ENCODE peak calls at places on chromosomes 2 and 18, in nine cellular contexts. N, Z, M, R, H, B, Y, D and P are unnamed samples.

GRCh38 chr2:215437614-215438013 is 1.7 kb upstream of the FN1 start:
- DNase-seq in N (no peak), Z (no peak), M (no peak), R (no peak), H (no peak), B (no peak), Y (no peak), D (no peak), P (no peak)

GRCh38 chr2:198383392-198383791 is 579.0 kb downstream of the PLCL1 start:
- DNase-seq in N (no peak), Z (no peak), M (no peak), R (no peak), H (no peak), B (no peak), Y (no peak), D (no peak), P (no peak)

GRCh38 chr2:183474912-183475695 is 350.9 kb downstream of the NUP35 start:
- DNase-seq in N (no peak), Z (no peak), M (no peak), R (no peak), H (no peak), B (no peak), Y (peak; percentile 8), D (no peak), P (no peak)

GRCh38 chr2:170930132-170931109 is 1.4 kb downstream of the GORASP2 start:
- DNase-seq in N (no peak), Z (peak; percentile 84), M (peak; percentile 64), R (no peak), H (no peak), B (no peak), Y (no peak), D (peak; percentile 50), P (peak; percentile 57)

GRCh38 chr2:9095690-9096089 is 92.2 kb upstream of the MBOAT2 start:
- DNase-seq in N (peak; percentile 84), Z (no peak), M (no peak), R (peak; percentile 71), H (peak; percentile 67), B (no peak), Y (no peak), D (peak; percentile 82), P (no peak)

GRCh38 chr2:105781274-105781673 is 36.6 kb downstream of the NCK2 start:
- DNase-seq in N (no peak), Z (no peak), M (no peak), R (no peak), H (no peak), B (no peak), Y (no peak), D (no peak), P (no peak)

GRCh38 chr2:101619191-101619591 is 78.3 kb upstream of the MAP4K4 start:
- DNase-seq in N (peak; percentile 69), Z (no peak), M (no peak), R (peak; percentile 77), H (no peak), B (peak; percentile 78), Y (no peak), D (no peak), P (no peak)

GRCh38 chr2:241702155-241702404 is 241 bp downstream of the ING5 start:
- DNase-seq in N (no peak), Z (peak; percentile 77), M (peak; percentile 73), R (no peak), H (no peak), B (no peak), Y (no peak), D (no peak), P (peak; percentile 86)

GRCh38 chr2:181399046-181399445 is 58.1 kb upstream of the ITGA4 start:
- DNase-seq in N (no peak), Z (peak; percentile 33), M (no peak), R (no peak), H (no peak), B (no peak), Y (no peak), D (no peak), P (peak; percentile 45)

GRCh38 chr2:181077128-181077709 is 96.8 kb downstream of the UBE2E3 start:
- DNase-seq in N (no peak), Z (peak; percentile 72), M (peak; percentile 74), R (no peak), H (no peak), B (no peak), Y (peak; percentile 30), D (peak; percentile 68), P (peak; percentile 17)

GRCh38 chr2:237585590-237586221 is 4.8 kb downstream of the RAB17 start:
- DNase-seq in N (no peak), Z (no peak), M (no peak), R (peak; percentile 37), H (no peak), B (no peak), Y (no peak), D (no peak), P (peak; percentile 46)

GRCh38 chr18:62325806-62326645 is 916 bp downstream of the TNFRSF11A start:
- DNase-seq in N (no peak), Z (no peak), M (peak; percentile 40), R (peak; percentile 57), H (no peak), B (no peak), Y (no peak), D (peak; percentile 59), P (no peak)

GRCh38 chr2:226333388-226333787 is 466.2 kb downstream of the IRS1 start:
- DNase-seq in N (no peak), Z (no peak), M (no peak), R (no peak), H (no peak), B (no peak), Y (no peak), D (no peak), P (no peak)

GRCh38 chr2:55047677-55048299 is 2.5 kb downstream of the RTN4 start:
- DNase-seq in N (no peak), Z (peak; percentile 44), M (peak; percentile 85), R (no peak), H (peak; percentile 22), B (no peak), Y (no peak), D (no peak), P (peak; percentile 35)

GRCh38 chr18:36511791-36512352 is 214.4 kb downstream of the FHOD3 start:
- DNase-seq in N (no peak), Z (no peak), M (peak; percentile 4), R (no peak), H (no peak), B (no peak), Y (no peak), D (no peak), P (no peak)

DNA sequence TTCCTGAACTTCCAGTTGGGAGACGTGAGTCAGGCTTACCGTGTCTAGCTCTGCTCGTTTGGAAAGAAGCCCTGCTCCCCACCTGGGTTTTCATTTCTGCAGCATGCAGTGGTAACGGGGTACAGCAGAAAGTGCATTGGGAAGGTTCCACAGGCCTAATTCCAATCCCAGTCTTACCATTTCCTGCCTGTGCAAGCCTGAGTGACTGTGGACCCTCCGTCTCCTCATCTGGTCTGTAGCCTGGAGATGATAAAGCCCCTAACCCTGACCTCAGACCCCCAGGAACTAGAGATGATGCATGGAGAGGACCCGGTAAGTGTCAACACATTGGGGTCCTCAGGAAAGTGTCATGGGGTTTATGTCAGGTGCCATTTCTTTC is 5.8 kb upstream of the PSD4 start:
- DNase-seq in N (peak; percentile 19), Z (no peak), M (no peak), R (no peak), H (no peak), B (no peak), Y (no peak), D (no peak), P (no peak)
- H3K4me3 ChIP-seq in N (no peak overlapping the region), Z (no peak overlapping the region), M (no peak overlapping the region), R (no peak overlapping the region), H (no peak overlapping the region), B (no peak overlapping the region), Y (no peak overlapping the region), D (no peak overlapping the region), P (no peak overlapping the region)

DNA sequence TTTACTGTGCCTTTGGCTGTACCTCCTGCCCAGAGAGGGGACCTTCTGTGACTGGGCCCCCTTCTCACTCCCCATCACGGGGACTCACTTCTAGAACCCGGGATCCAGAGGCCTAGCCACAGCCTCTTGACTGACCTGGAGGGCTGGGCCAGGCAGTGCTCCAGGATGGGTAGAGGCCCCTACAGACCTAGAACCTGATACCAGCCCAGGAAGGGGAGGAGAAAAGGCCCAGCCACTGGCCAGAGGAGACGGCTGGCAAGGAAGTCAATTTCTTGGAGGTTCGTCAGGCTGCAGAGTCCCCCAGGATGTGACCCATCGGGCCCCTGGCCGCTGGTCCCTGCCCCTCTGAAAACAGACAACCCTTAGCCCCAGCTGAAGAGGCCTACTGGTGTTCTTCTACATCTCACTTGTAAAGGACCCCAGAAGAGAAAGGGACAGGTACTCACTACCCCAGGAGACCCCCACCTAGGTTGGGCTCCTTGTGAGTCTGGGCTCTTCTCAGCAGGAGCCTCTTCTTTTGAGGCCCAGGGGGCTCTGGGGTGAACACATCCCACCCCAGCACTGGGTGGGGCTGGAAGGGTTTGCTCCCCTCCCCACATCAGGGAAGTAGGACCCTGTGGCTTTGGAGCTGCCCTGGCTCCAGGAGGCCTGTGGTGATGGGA is 86.0 kb downstream of the STPG4 start:
- DNase-seq in N (no peak), Z (no peak), M (no peak), R (no peak), H (no peak), B (no peak), Y (no peak), D (no peak), P (no peak)
- H3K4me1 ChIP-seq in N (peaks cover 98% of the 10 kb centered on the region), Z (peaks cover 20% of the 10 kb centered on the region), M (peaks cover 50% of the 10 kb centered on the region), R (peaks cover 6% of the 10 kb centered on the region), H (peaks cover 86% of the 10 kb centered on the region), B (peaks cover 93% of the 10 kb centered on the region), Y (peaks cover 16% of the 10 kb centered on the region), D (peaks cover 26% of the 10 kb centered on the region), P (peaks cover 47% of the 10 kb centered on the region)

DNA sequence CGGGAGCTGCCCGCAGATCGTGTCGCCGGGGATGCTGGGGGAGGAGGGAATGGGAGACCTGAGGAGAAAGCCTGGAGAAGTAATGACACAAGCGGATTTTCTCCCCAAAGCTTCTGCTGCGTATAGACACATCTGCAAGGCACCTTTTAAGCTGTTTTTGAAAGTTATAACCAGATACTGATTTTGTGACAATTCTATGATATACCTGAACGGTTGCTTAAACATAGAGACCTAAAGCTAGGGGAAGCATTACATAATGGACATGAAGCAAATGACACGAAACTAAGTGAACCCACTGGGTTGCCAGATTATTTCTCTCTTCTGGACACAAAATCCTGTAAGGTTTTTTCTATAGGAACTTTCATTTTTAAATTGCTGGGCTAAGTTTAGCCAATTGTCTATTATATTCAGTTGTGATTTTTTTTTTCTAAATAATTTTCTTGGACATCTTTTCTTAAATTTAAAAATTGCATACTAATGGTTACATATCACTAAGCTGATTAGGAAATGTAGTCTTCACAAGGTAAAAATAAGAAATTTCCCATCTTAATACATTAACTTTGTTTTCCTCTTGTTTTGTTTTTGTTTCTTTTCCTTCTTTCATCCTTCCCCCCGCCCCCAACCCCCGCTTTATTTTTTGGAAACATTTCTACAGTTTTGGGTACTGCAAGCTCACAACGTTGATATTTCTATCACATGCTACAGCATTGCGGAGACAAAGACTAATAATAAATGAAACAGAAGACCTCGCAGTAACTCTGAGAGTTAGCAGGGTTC is 1.3 kb downstream of the OSBPL6 start:
- DNase-seq in N (no peak), Z (no peak), M (no peak), R (no peak), H (no peak), B (no peak), Y (no peak), D (no peak), P (no peak)
- H3K27ac ChIP-seq in N (peak overlapping the region; percentile 97), Z (no peak overlapping the region), M (no peak overlapping the region), R (no peak overlapping the region), H (no peak overlapping the region), B (peak overlapping the region; percentile 95), Y (no peak overlapping the region), D (no peak overlapping the region), P (peak overlapping the region; percentile 53)

DNA sequence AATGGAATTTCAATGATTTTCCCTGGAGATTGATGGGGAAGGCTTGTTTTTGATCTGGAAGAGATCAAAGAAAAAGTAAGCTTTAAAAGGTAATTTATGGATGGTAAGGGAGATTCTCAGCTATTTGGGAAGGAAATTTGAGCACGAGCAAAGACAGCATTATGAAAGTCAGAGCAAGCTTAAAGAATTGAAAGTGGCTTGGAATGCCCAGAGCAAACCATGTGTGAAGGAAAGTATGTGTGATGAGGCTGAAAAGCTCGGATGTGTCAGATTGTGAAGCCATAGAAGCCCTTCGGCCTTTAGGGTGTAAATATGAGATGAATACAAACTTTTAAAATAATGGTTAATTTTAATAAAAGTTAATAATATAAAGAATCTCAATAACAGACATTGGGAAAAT is 377.4 kb upstream of the DSEL start:
- DNase-seq in N (no peak), Z (no peak), M (no peak), R (no peak), H (no peak), B (no peak), Y (no peak), D (no peak), P (no peak)
- H3K4me3 ChIP-seq in N (no peak overlapping the region), Z (no peak overlapping the region), M (no peak overlapping the region), R (no peak overlapping the region), H (no peak overlapping the region), B (no peak overlapping the region), Y (no peak overlapping the region), D (no peak overlapping the region), P (no peak overlapping the region)